ENCODE peak calls at places on chromosomes 11 and 22, in seven cellular contexts. N is H1, B is A549, F is HepG2, Q is SK-N-SH, M is K562, G is GM12878. S is an unnamed sample.

GRCh38 chr11:62398011-62398994 is 20.5 kb upstream of the SCGB1A1 start:
- DNase-seq in N (no peak), B (peak), F (peak), Q (peak), M (peak), G (no peak), S (peak)

GRCh38 chr22:35622132-35622913 is 5.2 kb upstream of the MB start:
- DNase-seq in N (peak), B (peak), F (no peak), Q (peak), M (no peak), G (no peak), S (no peak)

GRCh38 chr22:39254789-39255298 is 10.1 kb upstream of the PDGFB start:
- DNase-seq in N (no peak), B (peak), F (no peak), Q (no peak), M (no peak), G (peak), S (peak)

GRCh38 chr11:133650082-133650481 is 117.8 kb upstream of the OPCML start:
- DNase-seq in N (no peak), B (no peak), F (no peak), Q (no peak), M (no peak), G (no peak), S (no peak)

GRCh38 chr11:112901904-112902303 is 59.3 kb upstream of the NCAM1 start:
- DNase-seq in N (no peak), B (no peak), F (no peak), Q (no peak), M (no peak), G (no peak), S (no peak)

GRCh38 chr11:47607380-47607779 is 13.2 kb upstream of the C1QTNF4 start:
- DNase-seq in N (no peak), B (no peak), F (no peak), Q (no peak), M (no peak), G (no peak), S (peak)

GRCh38 chr11:100472727-100473389 is 214.2 kb upstream of the ARHGAP42 start:
- DNase-seq in N (no peak), B (no peak), F (no peak), Q (no peak), M (no peak), G (no peak), S (no peak)

GRCh38 chr11:93939084-93939780 is 81.9 kb upstream of the HEPHL1 start:
- DNase-seq in N (no peak), B (no peak), F (no peak), Q (no peak), M (no peak), G (no peak), S (peak)

GRCh38 chr11:58058276-58059010 is 27.7 kb downstream of the OR6Q1 start:
- DNase-seq in N (no peak), B (no peak), F (no peak), Q (no peak), M (no peak), G (no peak), S (no peak)

GRCh38 chr22:36323182-36323854 is 64.4 kb downstream of the MYH9 start:
- DNase-seq in N (no peak), B (no peak), F (no peak), Q (no peak), M (no peak), G (no peak), S (peak)

GRCh38 chr11:27553186-27553585 is 46.6 kb upstream of the LIN7C start:
- DNase-seq in N (no peak), B (no peak), F (no peak), Q (no peak), M (no peak), G (no peak), S (no peak)

GRCh38 chr11:58222730-58223129 is 6.0 kb downstream of the OR10Q1 start:
- DNase-seq in N (no peak), B (no peak), F (no peak), Q (no peak), M (no peak), G (no peak), S (peak)

GRCh38 chr11:104609297-104609696 is 289.0 kb downstream of the CASP12 start:
- DNase-seq in N (no peak), B (peak), F (peak), Q (peak), M (no peak), G (no peak), S (peak)
- TF ChIP-seq RFX5 in N (no peak), B (no peak), F (no peak), Q (no peak), M (no peak), G (no peak), S (no peak)

GRCh38 chr22:44549701-44550100 is 51.7 kb upstream of the RTL6 start:
- DNase-seq in N (no peak), B (no peak), F (no peak), Q (no peak), M (no peak), G (no peak), S (no peak)

GRCh38 chr22:44555597-44555996 is 57.6 kb upstream of the RTL6 start:
- DNase-seq in N (no peak), B (no peak), F (no peak), Q (no peak), M (no peak), G (no peak), S (no peak)

GRCh38 chr22:44550666-44551491 is 52.8 kb upstream of the RTL6 start:
- DNase-seq in N (no peak), B (peak), F (no peak), Q (no peak), M (no peak), G (peak), S (peak)

GRCh38 chr22:44557064-44557748 is 59.2 kb upstream of the RTL6 start:
- DNase-seq in N (no peak), B (no peak), F (no peak), Q (no peak), M (no peak), G (no peak), S (no peak)

GRCh38 chr22:44554411-44554810 is 56.4 kb upstream of the RTL6 start:
- DNase-seq in N (no peak), B (no peak), F (no peak), Q (no peak), M (no peak), G (no peak), S (no peak)
- TF ChIP-seq RFX5 in N (no peak), B (no peak), F (no peak), Q (no peak), M (no peak), G (no peak), S (no peak)

DNA sequence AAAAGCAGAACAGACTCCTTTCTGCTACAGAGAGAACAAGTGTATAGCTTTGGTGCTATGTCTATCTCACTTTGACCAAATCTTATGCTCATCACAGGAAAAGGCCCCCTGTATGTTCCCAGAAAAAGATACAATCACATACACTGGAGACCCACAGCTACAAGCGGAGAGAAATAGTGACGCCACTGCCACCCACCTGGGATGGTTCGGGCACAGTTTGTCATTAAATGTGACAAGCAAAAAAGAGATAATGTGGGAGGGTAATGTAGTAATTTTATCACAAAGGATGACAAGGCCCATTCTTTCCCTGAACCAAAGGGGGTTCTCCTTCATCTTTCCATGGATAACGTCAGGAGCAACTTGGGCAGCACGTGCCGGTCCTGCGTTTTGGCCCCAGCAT is 32.0 kb downstream of the THOC5 start:
- DNase-seq in N (no peak), B (no peak), F (no peak), Q (no peak), M (no peak), G (no peak), S (no peak)
- TF ChIP-seq RFX5 in N (no peak), B (no peak), F (no peak), Q (no peak), M (no peak), G (no peak), S (no peak)

DNA sequence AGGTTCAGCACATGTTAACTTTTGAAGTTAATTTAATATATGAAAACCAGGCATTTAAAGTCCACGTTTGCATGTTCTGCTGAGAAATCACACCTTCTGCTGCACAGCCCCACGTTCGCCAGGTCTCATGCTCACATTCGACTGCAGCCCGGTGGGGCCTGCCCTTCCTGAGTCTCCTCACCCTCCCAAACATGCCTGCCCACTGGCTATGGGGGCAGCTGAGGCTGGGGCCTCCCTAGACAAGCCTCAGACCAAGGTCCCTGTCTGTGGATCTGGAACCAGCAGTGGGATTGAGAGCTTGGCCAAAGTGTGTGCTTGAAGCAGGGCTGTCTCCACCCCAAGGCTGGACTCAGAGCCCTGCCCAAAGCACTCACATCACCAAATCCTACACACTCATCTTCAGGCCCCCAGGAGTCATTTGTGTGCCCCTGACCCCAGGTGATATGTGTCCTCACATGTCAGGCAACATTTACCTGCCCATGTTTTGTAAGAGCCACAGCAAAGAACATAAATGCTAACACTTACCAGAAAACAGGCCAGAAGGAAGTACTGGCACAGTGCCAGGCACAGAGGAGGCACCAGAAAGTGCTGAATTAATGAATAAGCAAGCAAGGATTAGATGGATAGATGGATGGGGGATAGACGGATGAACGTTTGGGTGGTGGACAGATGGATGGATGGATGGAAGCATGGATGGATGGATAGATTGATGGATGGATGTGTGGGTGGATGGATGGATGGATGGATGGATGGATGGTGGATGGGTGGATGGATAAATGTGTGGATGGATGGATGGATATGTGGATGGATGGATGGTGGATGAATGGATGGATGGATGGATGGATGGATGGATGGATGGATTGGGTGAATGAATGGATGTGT is 9.4 kb upstream of the FADD start:
- DNase-seq in N (no peak), B (no peak), F (no peak), Q (no peak), M (no peak), G (no peak), S (no peak)
- TF ChIP-seq RFX5 in N (no peak), B (no peak), F (no peak), Q (no peak), M (no peak), G (no peak), S (no peak)

DNA sequence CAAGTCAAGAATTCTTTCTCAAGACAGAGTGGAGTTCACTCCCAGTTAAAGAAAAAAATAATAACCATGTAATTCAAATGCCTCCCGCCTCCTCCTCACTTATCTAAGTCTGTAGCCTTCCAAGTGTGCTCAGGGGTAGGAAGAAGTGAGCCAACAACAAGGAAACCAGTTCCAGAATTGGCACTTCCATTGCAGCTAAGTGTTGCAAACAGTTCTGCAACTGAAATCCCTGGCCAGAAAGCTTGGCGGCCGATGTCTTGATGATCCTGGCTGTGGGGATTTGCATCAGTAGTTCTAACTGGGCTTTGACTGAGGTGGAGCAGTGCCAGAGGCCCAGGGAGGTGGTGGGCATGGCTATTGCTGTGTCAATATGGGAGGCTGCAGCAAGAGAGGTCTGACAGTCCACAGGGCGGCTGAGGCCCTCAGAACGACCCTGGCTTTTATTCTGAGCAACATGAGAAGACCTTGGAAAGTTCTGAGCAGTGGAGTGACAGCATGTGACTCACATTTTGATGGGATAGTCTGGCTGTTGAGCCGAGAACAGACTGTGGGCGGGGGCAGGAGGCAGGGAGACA is 19.2 kb downstream of the DHCR7 start:
- DNase-seq in N (no peak), B (no peak), F (peak), Q (no peak), M (no peak), G (no peak), S (no peak)
- TF ChIP-seq RFX5 in N (no peak), B (no peak), F (no peak), Q (no peak), M (no peak), G (no peak), S (no peak)

DNA sequence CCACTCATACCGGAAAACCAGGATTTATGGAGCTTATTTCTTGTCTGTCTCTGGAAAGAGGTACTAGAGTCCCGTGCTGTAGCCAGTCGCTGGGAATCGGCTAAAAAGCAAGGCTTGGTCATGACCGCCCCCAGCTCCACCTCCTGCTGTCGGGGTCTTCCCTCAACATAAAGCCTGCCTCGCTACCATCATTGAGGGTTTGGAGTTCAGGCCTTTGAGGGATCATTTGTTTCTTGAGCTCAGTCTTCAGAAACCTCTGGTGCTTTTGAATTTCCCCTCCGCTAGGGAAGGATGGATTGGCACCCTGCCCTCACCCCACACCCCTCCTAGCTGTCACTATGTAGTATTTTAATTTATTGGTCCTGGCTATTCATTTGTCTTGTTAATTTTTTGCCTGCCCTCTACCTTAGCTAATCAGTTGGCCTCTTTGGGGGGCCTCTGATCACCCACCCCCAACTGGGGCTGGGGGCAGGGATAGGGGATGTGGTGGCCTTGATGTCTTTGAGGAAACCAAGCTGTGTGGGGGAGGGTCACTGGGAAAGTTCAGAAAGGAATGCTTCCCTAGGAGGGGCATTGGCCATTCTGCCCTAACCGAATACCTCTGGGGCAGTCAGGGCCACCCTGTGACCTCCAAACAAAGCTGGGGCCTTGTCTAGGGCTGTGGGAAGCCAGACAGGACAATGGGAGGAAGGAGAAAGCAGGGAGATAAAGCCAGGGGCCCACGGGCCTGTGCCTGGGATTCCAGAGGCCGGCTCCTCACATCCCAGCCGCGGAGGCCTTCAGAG is 97.3 kb downstream of the TSPAN18 start:
- DNase-seq in N (peak), B (no peak), F (peak), Q (no peak), M (no peak), G (no peak), S (no peak)
- TF ChIP-seq RFX5 in N (no peak), B (no peak), F (no peak), Q (no peak), M (no peak), G (no peak), S (no peak)

GRCh38 chr11:7974668-7975067 is 9.4 kb upstream of the NLRP10 start:
- DNase-seq in N (no peak), B (no peak), F (no peak), Q (no peak), M (no peak), G (no peak), S (no peak)
- TF ChIP-seq RFX5 in N (no peak), B (no peak), F (no peak), Q (no peak), M (no peak), G (no peak), S (no peak)

DNA sequence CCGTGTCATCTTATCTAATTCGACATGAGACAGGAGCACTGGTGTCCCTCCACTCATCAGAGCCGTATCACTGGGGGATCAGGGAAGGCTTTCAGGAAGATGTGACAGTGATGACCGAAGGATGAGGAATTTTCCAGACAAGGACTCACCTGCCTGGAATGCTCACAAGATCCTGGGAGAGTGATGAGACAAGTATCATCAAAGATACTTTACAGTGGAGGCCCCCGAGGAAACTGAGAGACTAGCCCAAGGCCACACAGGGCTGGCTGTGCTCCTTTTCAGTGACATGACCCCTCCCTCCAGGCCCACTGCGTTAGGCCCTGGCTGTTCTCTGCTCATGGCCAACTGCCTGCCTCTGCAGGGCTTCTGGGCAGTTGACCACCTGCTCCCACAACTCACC is 13.0 kb downstream of the CLPB start:
- DNase-seq in N (no peak), B (no peak), F (no peak), Q (no peak), M (no peak), G (no peak), S (peak)
- TF ChIP-seq RFX5 in N (no peak), B (no peak), F (no peak), Q (no peak), M (no peak), G (no peak), S (no peak)

S was measured in IMR-90.